ENCODE peak calls at places on chromosomes 2 and 18, in ten cellular contexts. I is AG10803, S is bronchial epithelial cell, F is GM12865, K is HFF-Myc, V is suprapubic skin, C is neural progenitor cell, Y is astrocyte of the spinal cord, P is upper lobe of right lung, J is sigmoid colon. W is an unnamed sample.

GRCh38 chr2:70088508-70089219 is 1.4 kb downstream of the PCBP1 start:
- DNase-seq in I (no peak), S (peak), F (no peak), K (no peak), V (no peak), C (no peak), Y (no peak), P (no peak), J (no peak), W (no peak)

GRCh38 chr2:189318761-189319160 is 122.5 kb upstream of the WDR75 start:
- DNase-seq in I (no peak), S (no peak), F (no peak), K (no peak), V (no peak), C (no peak), Y (peak), P (no peak), J (no peak), W (no peak)

GRCh38 chr18:2822213-2822612 is 24.6 kb upstream of the EMILIN2 start:
- DNase-seq in I (no peak), S (no peak), F (no peak), K (no peak), V (no peak), C (no peak), Y (no peak), P (no peak), J (no peak), W (no peak)

GRCh38 chr2:86078801-86079545 is 26.7 kb downstream of the POLR1A start:
- DNase-seq in I (peak), S (peak), F (peak), K (no peak), V (no peak), C (peak), Y (peak), P (no peak), J (no peak), W (no peak)

GRCh38 chr2:43293744-43294695 is 67.6 kb upstream of the ZFP36L2 start:
- DNase-seq in I (peak), S (peak), F (peak), K (peak), V (no peak), C (no peak), Y (peak), P (no peak), J (peak), W (peak)

GRCh38 chr2:177124371-177124770 is 88.2 kb upstream of the HNRNPA3 start:
- DNase-seq in I (no peak), S (no peak), F (no peak), K (no peak), V (no peak), C (no peak), Y (no peak), P (no peak), J (no peak), W (no peak)

GRCh38 chr2:234628953-234629352 is 132.1 kb upstream of the ARL4C start:
- DNase-seq in I (no peak), S (no peak), F (no peak), K (no peak), V (no peak), C (no peak), Y (no peak), P (no peak), J (no peak), W (no peak)

GRCh38 chr18:55401638-55402191 is 186.3 kb downstream of the TCF4 start:
- DNase-seq in I (peak), S (no peak), F (no peak), K (peak), V (no peak), C (peak), Y (peak), P (no peak), J (peak), W (peak)

GRCh38 chr2:193250389-193250788 is 1055.7 kb upstream of the TMEFF2 start:
- DNase-seq in I (no peak), S (no peak), F (no peak), K (no peak), V (no peak), C (no peak), Y (no peak), P (no peak), J (no peak), W (no peak)

GRCh38 chr2:237471457-237472186 is 15.4 kb upstream of the MLPH start:
- DNase-seq in I (peak), S (no peak), F (peak), K (no peak), V (no peak), C (peak), Y (peak), P (peak), J (peak), W (no peak)

GRCh38 chr18:62452280-62452824 is 70.5 kb upstream of the ZCCHC2 start:
- DNase-seq in I (peak), S (peak), F (no peak), K (no peak), V (no peak), C (no peak), Y (no peak), P (no peak), J (no peak), W (no peak)

GRCh38 chr18:36464126-36464651 is 166.7 kb downstream of the FHOD3 start:
- DNase-seq in I (no peak), S (no peak), F (no peak), K (no peak), V (no peak), C (peak), Y (no peak), P (no peak), J (no peak), W (no peak)

GRCh38 chr2:198638579-198638978 is 819.2 kb downstream of the SATB2 start:
- DNase-seq in I (peak), S (no peak), F (no peak), K (no peak), V (no peak), C (no peak), Y (no peak), P (no peak), J (no peak), W (no peak)

GRCh38 chr2:241519669-241520068 is 11.3 kb upstream of the STK25 start:
- DNase-seq in I (no peak), S (no peak), F (no peak), K (no peak), V (no peak), C (no peak), Y (no peak), P (no peak), J (no peak), W (no peak)

GRCh38 chr2:237473474-237474453 is 13.3 kb upstream of the MLPH start:
- DNase-seq in I (peak), S (no peak), F (no peak), K (no peak), V (no peak), C (no peak), Y (peak), P (peak), J (peak), W (no peak)

GRCh38 chr2:160473508-160474318 is 19.9 kb downstream of the RBMS1 start:
- DNase-seq in I (no peak), S (no peak), F (no peak), K (no peak), V (no peak), C (no peak), Y (no peak), P (no peak), J (no peak), W (no peak)

GRCh38 chr18:74456409-74457042 is 582 bp downstream of the DIPK1C start:
- DNase-seq in I (no peak), S (no peak), F (no peak), K (no peak), V (no peak), C (peak), Y (no peak), P (no peak), J (no peak), W (no peak)

GRCh38 chr2:61707984-61708852 is 145.6 kb downstream of the FAM161A start:
- DNase-seq in I (no peak), S (peak), F (peak), K (peak), V (no peak), C (peak), Y (peak), P (no peak), J (no peak), W (peak)

GRCh38 chr2:237558918-237559645 is 7.3 kb upstream of the PRLH start:
- DNase-seq in I (peak), S (peak), F (no peak), K (peak), V (peak), C (no peak), Y (peak), P (peak), J (peak), W (peak)

GRCh38 chr2:235793163-235793752 is 299.4 kb downstream of the AGAP1 start:
- DNase-seq in I (peak), S (peak), F (peak), K (no peak), V (no peak), C (peak), Y (no peak), P (no peak), J (peak), W (no peak)

GRCh38 chr2:3575534-3576324 is 669 bp downstream of the RPS7 start:
- DNase-seq in I (no peak), S (no peak), F (peak), K (no peak), V (no peak), C (no peak), Y (no peak), P (no peak), J (no peak), W (no peak)

GRCh38 chr2:20532634-20533437 is 86.0 kb downstream of the RHOB start:
- DNase-seq in I (no peak), S (no peak), F (no peak), K (no peak), V (no peak), C (peak), Y (no peak), P (no peak), J (no peak), W (no peak)

GRCh38 chr2:143717053-143717452 is 587.8 kb downstream of the ARHGAP15 start:
- DNase-seq in I (peak), S (no peak), F (no peak), K (no peak), V (no peak), C (no peak), Y (peak), P (no peak), J (no peak), W (no peak)

GRCh38 chr2:33135645-33136044 is 188.9 kb downstream of the LTBP1 start:
- DNase-seq in I (peak), S (peak), F (no peak), K (no peak), V (no peak), C (no peak), Y (no peak), P (no peak), J (no peak), W (no peak)

GRCh38 chr2:231691251-231691772 is 17.0 kb upstream of the PTMA start:
- DNase-seq in I (no peak), S (no peak), F (no peak), K (no peak), V (no peak), C (peak), Y (no peak), P (no peak), J (no peak), W (no peak)

GRCh38 chr2:224948859-224949258 is 93.4 kb downstream of the DOCK10 start:
- DNase-seq in I (peak), S (peak), F (no peak), K (peak), V (no peak), C (no peak), Y (peak), P (no peak), J (no peak), W (no peak)

GRCh38 chr2:46460991-46461715 is 18.2 kb upstream of the TMEM247 start:
- DNase-seq in I (peak), S (peak), F (peak), K (no peak), V (peak), C (peak), Y (peak), P (peak), J (peak), W (no peak)

GRCh38 chr18:45962866-45963265 is 4.3 kb downstream of the EPG5 start:
- DNase-seq in I (peak), S (no peak), F (no peak), K (no peak), V (no peak), C (no peak), Y (peak), P (no peak), J (no peak), W (no peak)

GRCh38 chr2:217066510-217067270 is 206.8 kb upstream of the TNP1 start:
- DNase-seq in I (no peak), S (no peak), F (no peak), K (no peak), V (no peak), C (no peak), Y (no peak), P (no peak), J (peak), W (no peak)

GRCh38 chr18:62663731-62664336 is 51.5 kb upstream of the PHLPP1 start:
- DNase-seq in I (no peak), S (peak), F (peak), K (no peak), V (no peak), C (no peak), Y (peak), P (peak), J (no peak), W (no peak)

GRCh38 chr18:3652380-3653262 is 202.6 kb downstream of the TGIF1 start:
- DNase-seq in I (peak), S (peak), F (no peak), K (peak), V (peak), C (no peak), Y (peak), P (no peak), J (no peak), W (peak)

GRCh38 chr2:144152817-144153271 is 367.1 kb downstream of the ZEB2 start:
- DNase-seq in I (peak), S (no peak), F (no peak), K (no peak), V (no peak), C (peak), Y (peak), P (no peak), J (no peak), W (no peak)

GRCh38 chr2:237156131-237156856 is 70.6 kb downstream of the COPS8 start:
- DNase-seq in I (peak), S (no peak), F (peak), K (no peak), V (peak), C (no peak), Y (peak), P (no peak), J (peak), W (no peak)

GRCh38 chr18:79866889-79867574 is 69.3 kb downstream of the KCNG2 start:
- DNase-seq in I (no peak), S (peak), F (no peak), K (no peak), V (peak), C (no peak), Y (no peak), P (peak), J (no peak), W (no peak)

GRCh38 chr2:47904903-47905453 is 1.3 kb downstream of the FBXO11 start:
- DNase-seq in I (no peak), S (no peak), F (no peak), K (no peak), V (peak), C (peak), Y (no peak), P (peak), J (no peak), W (no peak)

GRCh38 chr2:151817929-151818328 is 10.3 kb downstream of the ARL5A start:
- DNase-seq in I (no peak), S (peak), F (no peak), K (no peak), V (no peak), C (no peak), Y (no peak), P (no peak), J (no peak), W (no peak)

GRCh38 chr2:145194671-145195070 is 674.8 kb upstream of the ZEB2 start:
- DNase-seq in I (no peak), S (peak), F (no peak), K (no peak), V (no peak), C (no peak), Y (no peak), P (no peak), J (no peak), W (no peak)

GRCh38 chr2:64857581-64858471 is 131.4 kb upstream of the SLC1A4 start:
- DNase-seq in I (peak), S (no peak), F (no peak), K (no peak), V (peak), C (peak), Y (peak), P (no peak), J (peak), W (no peak)

GRCh38 chr18:7158201-7158600 is 40.6 kb upstream of the LAMA1 start:
- DNase-seq in I (peak), S (no peak), F (no peak), K (no peak), V (no peak), C (no peak), Y (peak), P (no peak), J (peak), W (no peak)

DNA sequence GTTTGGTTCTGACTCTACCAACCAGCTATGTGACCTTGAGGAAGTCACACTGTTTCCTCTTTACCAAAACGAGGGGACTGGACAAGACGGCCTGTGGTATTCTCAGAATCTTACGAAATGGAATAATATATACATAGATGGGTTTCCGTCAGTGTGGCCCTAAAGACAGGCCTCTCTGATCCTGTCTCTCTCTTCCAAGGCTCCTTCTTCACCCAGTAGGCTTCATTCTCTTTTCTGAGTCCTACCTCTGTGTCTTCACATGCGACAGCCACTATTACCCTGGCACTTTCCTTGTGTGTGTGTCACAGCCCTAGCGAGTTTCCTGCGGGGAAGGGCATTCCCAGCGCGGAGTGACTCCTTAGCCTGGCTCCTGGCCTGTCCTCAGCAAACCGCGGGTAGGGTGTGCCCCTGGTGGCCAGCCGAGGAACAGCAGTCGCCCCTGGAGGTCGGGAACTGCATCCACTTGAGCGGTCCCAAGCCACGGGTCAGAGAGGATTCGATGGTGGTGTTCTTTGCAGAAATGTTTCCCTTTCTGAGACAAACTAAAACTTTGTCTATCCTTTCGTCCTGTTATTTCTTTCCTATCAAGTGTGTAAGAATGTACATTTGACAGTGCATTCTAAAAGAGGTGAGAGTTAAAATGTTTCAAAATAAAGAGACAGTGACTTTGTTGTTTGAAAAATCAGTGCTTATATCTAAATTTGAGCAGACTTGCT is 63.3 kb downstream of the RAB31 start:
- DNase-seq in I (peak), S (peak), F (peak), K (peak), V (peak), C (peak), Y (peak), P (peak), J (peak), W (no peak)
- H3K4me3 ChIP-seq in I (no peak), S (no peak), F (no peak), K (no peak), V (no peak), C (no peak), Y (no peak), P (no peak), J (no peak), W (no peak)

GRCh38 chr18:22441638-22442037 is 23.9 kb upstream of the CTAGE1 start:
- DNase-seq in I (no peak), S (no peak), F (no peak), K (no peak), V (no peak), C (no peak), Y (no peak), P (no peak), J (no peak), W (no peak)
- TF ChIP-seq CTCF in I (no peak), S (no peak), F (no peak), K (no peak), V (no peak), C (peak), Y (no peak), P (no peak), J (no peak), W (peak)

GRCh38 chr18:38579764-38580163 is 1014.2 kb upstream of the CELF4 start:
- DNase-seq in I (no peak), S (no peak), F (no peak), K (no peak), V (no peak), C (no peak), Y (no peak), P (no peak), J (no peak), W (no peak)
- H3K4me3 ChIP-seq in I (no peak), S (no peak), F (no peak), K (no peak), V (no peak), C (no peak), Y (no peak), P (no peak), J (no peak), W (no peak)

DNA sequence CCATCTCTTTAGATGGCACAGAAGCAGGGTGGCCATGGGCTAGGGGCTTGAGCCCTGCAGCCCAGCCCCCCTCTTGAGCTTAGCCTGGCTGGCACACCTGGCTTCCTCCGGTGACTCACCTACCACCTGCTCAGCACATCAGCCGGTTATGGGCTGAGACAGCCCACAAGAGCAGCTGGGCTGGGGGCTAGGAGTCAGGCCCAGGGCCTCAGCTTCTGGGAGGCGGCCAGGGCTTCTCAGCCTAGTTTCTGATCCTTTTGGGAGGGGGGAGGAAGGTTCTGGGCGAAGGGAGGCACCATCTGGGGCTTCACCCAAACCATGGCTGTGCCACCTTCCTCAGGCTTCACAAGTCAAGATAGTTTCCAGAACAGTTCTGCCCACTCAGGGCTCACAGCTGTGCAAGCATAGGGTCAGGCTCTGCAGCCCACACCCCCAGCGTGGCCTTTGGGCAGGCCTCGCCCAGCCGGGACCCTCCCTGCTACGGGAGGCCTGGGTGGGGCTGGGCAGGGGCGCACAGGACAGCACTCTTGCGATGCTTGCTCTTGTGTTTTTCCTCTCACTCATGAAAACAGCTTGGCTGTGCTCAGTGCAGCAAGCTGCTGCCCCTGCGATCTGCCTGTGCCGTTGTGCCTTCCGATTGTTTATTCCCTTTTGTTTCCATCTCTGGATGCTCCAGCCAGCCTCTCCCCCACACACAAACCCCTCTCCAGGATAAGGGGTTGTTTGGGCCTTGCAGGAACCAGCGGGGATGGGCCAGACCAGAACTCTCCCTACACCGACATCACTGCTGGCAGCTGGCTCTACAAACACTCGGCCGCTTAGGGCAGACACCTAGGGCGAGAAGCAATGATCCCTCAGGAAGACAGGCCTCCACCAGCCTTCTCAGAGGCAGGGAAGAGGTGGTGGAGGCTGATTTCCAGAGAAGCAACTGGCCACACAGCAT is 26.1 kb upstream of the SEMA4C start:
- DNase-seq in I (no peak), S (peak), F (no peak), K (no peak), V (no peak), C (no peak), Y (no peak), P (no peak), J (no peak), W (no peak)
- TF ChIP-seq CTCF in I (no peak), S (no peak), F (no peak), K (no peak), V (no peak), C (no peak), Y (no peak), P (no peak), J (no peak), W (no peak)

DNA sequence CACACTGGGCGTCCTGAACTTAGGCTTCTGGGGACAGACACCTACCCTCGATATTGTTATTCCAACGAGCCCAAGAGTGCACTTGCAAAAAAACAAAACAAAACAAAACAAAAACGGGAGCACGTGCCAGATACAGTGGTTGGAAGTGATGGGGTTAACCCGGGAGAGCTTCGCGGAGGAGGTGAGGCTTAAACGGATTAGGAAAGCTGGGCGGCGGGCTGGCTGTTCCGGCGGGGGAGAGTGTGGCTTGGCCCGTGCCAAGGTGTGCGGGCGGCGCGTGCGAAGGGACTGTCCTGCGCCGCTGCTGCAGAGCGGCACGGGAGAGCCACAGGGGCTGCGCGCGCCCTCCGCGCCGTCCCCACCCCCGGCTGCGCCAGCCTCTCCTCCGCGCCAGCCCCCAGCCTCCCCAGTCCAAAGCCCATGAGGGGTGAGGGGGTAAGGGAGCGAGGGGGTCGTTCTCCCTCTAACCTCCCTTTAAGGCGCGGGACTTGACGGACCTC is 1.5 kb upstream of the SLC30A3 start:
- DNase-seq in I (no peak), S (no peak), F (no peak), K (no peak), V (no peak), C (peak), Y (no peak), P (no peak), J (no peak), W (no peak)
- H3K4me3 ChIP-seq in I (no peak), S (no peak), F (peak), K (peak), V (peak), C (peak), Y (no peak), P (peak), J (no peak), W (peak)